ENCODE peak calls at places on chromosomes 5 and 9, in ten cellular contexts. H, Y, G, E, Z, R, D, P, S and J are unnamed samples.

GRCh38 chr9:26264709-26265601 is 586.7 kb upstream of the TUSC1 start:
- DNase-seq in S (no peak), G (no peak), E (peak; percentile 6), Z (no peak), P (no peak), H (no peak), D (peak; percentile 83), R (no peak), Y (no peak), J (no peak)

GRCh38 chr9:113957778-113958430 is 81.8 kb downstream of the ZNF618 start:
- DNase-seq in S (no peak), Z (no peak), D (peak; percentile 89), E (peak; percentile 29), G (no peak), P (no peak), Y (no peak), H (peak; percentile 55), R (no peak), J (no peak)

GRCh38 chr9:81389569-81389993 is 299.8 kb downstream of the TLE1 start:
- DNase-seq in R (no peak), D (peak; percentile 98), H (peak; percentile 49), E (peak; percentile 64), Y (no peak), Z (no peak), G (no peak), P (peak; percentile 52), S (no peak), J (no peak)

GRCh38 chr5:93304391-93304790 is 276.6 kb downstream of the NR2F1-AS1 start:
- DNase-seq in D (no peak), P (no peak), E (no peak), Y (no peak), S (no peak), G (no peak), Z (no peak), R (peak; percentile 61), H (no peak), J (no peak)

GRCh38 chr5:67612961-67613360 is 416.4 kb upstream of the CD180 start:
- DNase-seq in G (no peak), E (no peak), D (no peak), Z (no peak), Y (no peak), R (no peak), S (no peak), P (no peak), H (no peak), J (no peak)

GRCh38 chr5:65483474-65484346 is 2.0 kb upstream of the ADAMTS6 start:
- DNase-seq in E (peak; percentile 91), P (peak; percentile 88), H (no peak), S (no peak), Z (no peak), G (no peak), D (peak; percentile 86), Y (no peak), R (peak; percentile 65), J (no peak)

GRCh38 chr9:125966959-125967711 is 220.0 kb downstream of the PBX3 start:
- DNase-seq in S (no peak), D (no peak), R (no peak), G (no peak), Z (no peak), P (peak; percentile 58), E (no peak), Y (no peak), H (no peak), J (no peak)

GRCh38 chr5:50744761-50745160 is 78.3 kb downstream of the PARP8 start:
- DNase-seq in E (no peak), P (no peak), Z (no peak), S (no peak), D (peak; percentile 4), R (no peak), Y (no peak), H (no peak), G (no peak), J (no peak)

GRCh38 chr5:170499621-170500020 is 4.2 kb upstream of the KCNIP1 start:
- DNase-seq in Y (no peak), Z (no peak), D (no peak), P (no peak), R (no peak), H (no peak), E (no peak), G (no peak), S (no peak), J (no peak)

GRCh38 chr5:141040763-141041426 is 10.3 kb upstream of the PCDHB1 start:
- DNase-seq in H (no peak), P (peak; percentile 100), Z (peak; percentile 100), Y (peak; percentile 36), G (peak; percentile 74), S (peak; percentile 98), E (peak; percentile 96), D (peak; percentile 62), R (peak; percentile 98), J (peak; percentile 95)

GRCh38 chr5:83518676-83519075 is 47.1 kb downstream of the VCAN start:
- DNase-seq in Z (no peak), E (no peak), G (no peak), S (no peak), R (no peak), D (peak; percentile 31), P (no peak), H (no peak), Y (no peak), J (no peak)

GRCh38 chr5:169875091-169875727 is 105.1 kb downstream of the INSYN2B start:
- DNase-seq in H (no peak), D (peak; percentile 78), P (no peak), Y (no peak), Z (no peak), S (no peak), R (no peak), E (no peak), G (no peak), J (no peak)